ENCODE peak calls at places on chromosomes 5 and 9, in seven cellular contexts. V is right atrium auricular region; O is K562; H is esophagus squamous epithelium; N is effector memory CD4-positive, alpha-beta T cell; A is CD8-positive, alpha-beta T cell; S is GM23338. F is an unnamed sample. For H3K4me1, the result is how much of the 10 kb centered on the place peaks cover.

GRCh38 chr9:114170792-114171461 is 15.6 kb downstream of the COL27A1 start:
- DNase-seq in A (no peak), S (no peak), O (no peak), V (no peak), N (no peak), H (no peak), F (peak)

GRCh38 chr5:5424736-5425135 is 2.3 kb downstream of the ICE1 start:
- DNase-seq in N (no peak), S (no peak), O (no peak), V (no peak), A (no peak), H (no peak), F (no peak)

GRCh38 chr9:75880556-75880955 is 9.9 kb upstream of the PCSK5 start:
- DNase-seq in O (no peak), V (no peak), A (no peak), N (no peak), S (no peak), H (no peak), F (no peak)

GRCh38 chr5:51908215-51908614 is 525.0 kb downstream of the ISL1 start:
- DNase-seq in N (no peak), A (no peak), V (no peak), S (no peak), O (no peak), H (no peak), F (no peak)

GRCh38 chr9:135019224-135019623 is 68.2 kb upstream of the OLFM1 start:
- DNase-seq in N (no peak), O (no peak), S (no peak), A (no peak), V (no peak), H (no peak), F (no peak)

GRCh38 chr9:18490591-18491370 is 16.8 kb downstream of the ADAMTSL1 start:
- DNase-seq in H (no peak), N (no peak), O (no peak), V (no peak), A (no peak), S (no peak), F (no peak)

GRCh38 chr5:134106991-134107701 is 7.3 kb upstream of the TCF7 start:
- DNase-seq in N (no peak), H (no peak), V (no peak), O (no peak), S (no peak), A (no peak), F (no peak)

GRCh38 chr9:96399335-96399633 is 15.8 kb upstream of the SLC35D2 start:
- DNase-seq in V (no peak), O (no peak), A (no peak), S (no peak), H (no peak), N (no peak), F (no peak)

GRCh38 chr5:178265746-178266145 is 33.1 kb upstream of the PHYKPL start:
- DNase-seq in H (no peak), O (no peak), N (no peak), S (no peak), A (no peak), V (no peak), F (no peak)

GRCh38 chr5:87069974-87070608 is 197.6 kb upstream of the RASA1 start:
- DNase-seq in H (no peak), S (peak), N (no peak), A (no peak), V (no peak), O (no peak), F (no peak)

DNA sequence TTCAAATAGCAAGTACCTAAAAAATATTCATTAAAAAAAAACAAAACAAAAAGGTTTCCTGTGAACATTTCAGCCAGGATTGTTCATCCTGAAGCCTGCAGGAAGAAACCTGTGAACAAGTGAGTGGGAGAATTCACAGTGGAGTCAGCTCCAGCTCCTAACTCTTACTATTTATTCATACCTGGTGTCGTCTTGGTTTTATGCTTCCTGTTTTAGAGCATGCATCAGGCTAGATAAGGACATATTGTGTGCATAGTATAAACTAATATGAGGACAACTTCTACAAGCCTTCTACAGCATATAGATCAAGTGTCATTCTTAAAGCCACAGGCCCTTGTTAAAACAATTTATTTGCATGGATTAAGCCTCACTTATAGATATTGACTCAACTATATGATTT is 169.9 kb downstream of the EFNA5 start:
- DNase-seq in S (no peak), V (no peak), A (no peak), O (no peak), N (no peak), H (no peak), F (no peak)
- H3K4me1 ChIP-seq in S (half or more), V (under half), A (under half), O (under half), N (under half), H (under half), F (under half)

GRCh38 chr5:57210633-57211032 is 36.8 kb downstream of the GPBP1 start:
- DNase-seq in O (no peak), A (no peak), S (no peak), N (no peak), H (no peak), V (no peak), F (no peak)
- H3K27ac ChIP-seq in O (no peak), A (no peak), S (no peak), N (no peak), H (no peak), V (peak), F (no peak)

GRCh38 chr5:78592735-78593386 is 55.7 kb downstream of the LHFPL2 start:
- DNase-seq in V (no peak), H (no peak), N (no peak), O (no peak), S (no peak), A (no peak), F (no peak)
- H3K4me1 ChIP-seq in V (half or more), H (half or more), N (under half), O (under half), S (under half), A (under half), F (half or more)

GRCh38 chr5:72159501-72159911 is 52.2 kb downstream of the MAP1B start:
- DNase-seq in H (no peak), N (no peak), S (no peak), O (no peak), A (no peak), V (no peak), F (no peak)

GRCh38 chr5:72161951-72162350 is 54.7 kb downstream of the MAP1B start:
- DNase-seq in A (no peak), V (no peak), N (no peak), H (no peak), S (no peak), O (no peak), F (no peak)

GRCh38 chr5:72160299-72160698 is 53.0 kb downstream of the MAP1B start:
- DNase-seq in S (no peak), V (no peak), A (no peak), N (no peak), H (no peak), O (no peak), F (no peak)

GRCh38 chr5:72163349-72163983 is 56.2 kb downstream of the MAP1B start:
- DNase-seq in S (no peak), V (no peak), H (no peak), O (no peak), N (no peak), A (no peak), F (no peak)

DNA sequence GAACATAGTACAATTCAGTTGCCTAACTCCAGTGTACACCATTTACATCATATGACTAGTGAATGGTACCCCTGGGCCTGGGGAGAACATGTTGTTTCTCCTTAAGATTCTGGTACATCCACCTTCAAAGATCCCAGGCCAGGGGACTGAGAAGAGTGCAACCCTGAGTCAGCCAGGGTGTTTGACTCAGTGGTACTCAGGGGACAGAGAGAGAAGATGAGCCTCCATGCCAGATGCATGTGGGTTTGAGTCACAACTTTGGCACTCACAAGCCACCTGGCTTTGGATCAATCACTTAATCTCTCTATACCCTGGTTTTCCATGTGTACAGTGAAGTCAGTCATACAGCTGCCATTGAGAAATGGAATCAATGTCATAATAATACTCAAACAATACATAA is 53.7 kb downstream of the MAP1B start:
- DNase-seq in A (no peak), H (no peak), N (no peak), S (no peak), V (no peak), O (no peak), F (no peak)
- H3K27ac ChIP-seq in A (no peak), H (no peak), N (no peak), S (no peak), V (peak), O (no peak), F (no peak)

GRCh38 chr9:133366435-133366834 is 9.4 kb downstream of the SURF4 start:
- DNase-seq in A (no peak), S (no peak), N (no peak), V (no peak), O (no peak), H (no peak), F (peak)

GRCh38 chr9:133367221-133367620 is 8.6 kb downstream of the SURF4 start:
- DNase-seq in H (no peak), N (no peak), A (no peak), S (no peak), O (no peak), V (no peak), F (no peak)

GRCh38 chr9:133369419-133369818 is 6.4 kb downstream of the SURF4 start:
- DNase-seq in S (no peak), V (no peak), A (no peak), O (no peak), N (no peak), H (no peak), F (no peak)

GRCh38 chr9:133368249-133368881 is 7.5 kb downstream of the SURF4 start:
- DNase-seq in H (no peak), A (no peak), N (no peak), O (no peak), S (no peak), V (no peak), F (no peak)

GRCh38 chr9:133367778-133368177 is 8.1 kb downstream of the SURF4 start:
- DNase-seq in N (no peak), V (no peak), H (no peak), O (no peak), A (no peak), S (no peak), F (no peak)
- H3K4me1 ChIP-seq in N (half or more), V (half or more), H (half or more), O (under half), A (half or more), S (under half), F (half or more)

GRCh38 chr5:173420108-173420507 is 91.9 kb upstream of the STC2 start:
- DNase-seq in A (no peak), N (no peak), O (no peak), H (no peak), V (no peak), S (no peak), F (no peak)
- H3K27ac ChIP-seq in A (no peak), N (no peak), O (no peak), H (peak), V (no peak), S (no peak), F (no peak)